ENCODE peak calls at places on chromosomes 16 and 17, in eight cellular contexts. T, M, F, I, K, N, Y and H are unnamed samples.

GRCh38 chr17:49901460-49902331 is 53.8 kb upstream of the TAC4 start:
- DNase-seq in T (peak; percentile 67), M (peak; percentile 12), F (peak; percentile 92), I (no peak), K (no peak), N (no peak), Y (no peak), H (no peak)

GRCh38 chr17:1724869-1725641 is 551 bp downstream of the WDR81 start:
- DNase-seq in T (no peak), M (no peak), F (peak; percentile 98), I (no peak), K (no peak), N (peak; percentile 81), Y (peak; percentile 51), H (no peak)

GRCh38 chr17:40895106-40895730 is 10.2 kb upstream of the KRT20 start:
- DNase-seq in T (no peak), M (no peak), F (peak; percentile 49), I (no peak), K (no peak), N (no peak), Y (no peak), H (no peak)

GRCh38 chr17:67718325-67718941 is 697 bp downstream of the NOL11 start:
- DNase-seq in T (no peak), M (peak; percentile 47), F (peak; percentile 77), I (no peak), K (peak; percentile 46), N (no peak), Y (no peak), H (no peak)

GRCh38 chr17:35314415-35315216 is 58.8 kb downstream of the SLFN11 start:
- DNase-seq in T (no peak), M (peak; percentile 10), F (no peak), I (no peak), K (no peak), N (no peak), Y (peak; percentile 14), H (no peak)

GRCh38 chr17:61594294-61594825 is 3.3 kb upstream of the NACA2 start:
- DNase-seq in T (no peak), M (peak; percentile 37), F (no peak), I (no peak), K (no peak), N (no peak), Y (no peak), H (no peak)

GRCh38 chr17:78432226-78432894 is 53.9 kb downstream of the PGS1 start:
- DNase-seq in T (no peak), M (no peak), F (no peak), I (no peak), K (no peak), N (no peak), Y (no peak), H (no peak)

GRCh38 chr17:78390241-78391050 is 12.0 kb downstream of the PGS1 start:
- DNase-seq in T (no peak), M (no peak), F (peak; percentile 90), I (no peak), K (no peak), N (no peak), Y (no peak), H (no peak)

GRCh38 chr17:69723741-69724140 is 309.2 kb downstream of the MAP2K6 start:
- DNase-seq in T (no peak), M (peak; percentile 49), F (peak; percentile 0), I (peak; percentile 25), K (no peak), N (no peak), Y (no peak), H (no peak)

GRCh38 chr17:48804936-48805411 is 12.1 kb downstream of the TTLL6 start:
- DNase-seq in T (peak; percentile 83), M (no peak), F (peak; percentile 92), I (peak; percentile 47), K (peak; percentile 83), N (peak; percentile 78), Y (peak; percentile 66), H (no peak)

GRCh38 chr17:77427471-77427991 is 286.8 kb downstream of the SEC14L1 start:
- DNase-seq in T (peak; percentile 38), M (peak; percentile 67), F (peak; percentile 95), I (no peak), K (no peak), N (peak; percentile 89), Y (peak; percentile 85), H (no peak)

GRCh38 chr16:59192551-59193199 is 458.6 kb upstream of the GOT2 start:
- DNase-seq in T (no peak), M (no peak), F (no peak), I (peak; percentile 46), K (peak; percentile 8), N (no peak), Y (no peak), H (no peak)

GRCh38 chr16:67661101-67661661 is 421 bp downstream of the PARD6A start:
- DNase-seq in T (peak; percentile 62), M (peak; percentile 52), F (peak; percentile 94), I (peak; percentile 61), K (no peak), N (peak; percentile 83), Y (no peak), H (no peak)

GRCh38 chr16:30115238-30115637 is 1.9 kb upstream of the GDPD3 start:
- DNase-seq in T (no peak), M (no peak), F (no peak), I (no peak), K (no peak), N (no peak), Y (no peak), H (no peak)

GRCh38 chr17:60159479-60159866 is 9.7 kb downstream of the CA4 start:
- DNase-seq in T (no peak), M (no peak), F (peak; percentile 60), I (no peak), K (no peak), N (no peak), Y (no peak), H (no peak)
- TF ChIP-seq CTCF in T (no peak), M (no peak), F (no peak), I (no peak), K (no peak), N (no peak), Y (no peak), H (no peak)

GRCh38 chr17:32016231-32016630 is 9.0 kb downstream of the LRRC37B start:
- DNase-seq in T (no peak), M (no peak), F (no peak), I (no peak), K (no peak), N (no peak), Y (no peak), H (no peak)
- TF ChIP-seq CTCF in T (no peak), M (no peak), F (no peak), I (no peak), K (no peak), N (no peak), Y (no peak), H (no peak)

GRCh38 chr16:47774661-47775060 is 313.5 kb downstream of the PHKB start:
- DNase-seq in T (no peak), M (peak; percentile 80), F (no peak), I (no peak), K (no peak), N (no peak), Y (no peak), H (no peak)
- TF ChIP-seq CTCF in T (no peak), M (peak; percentile 46), F (no peak), I (no peak), K (no peak), N (no peak), Y (no peak), H (peak; percentile 22)

GRCh38 chr16:86365513-86366040 is 144.8 kb upstream of the FOXF1 start:
- DNase-seq in T (no peak), M (no peak), F (no peak), I (no peak), K (no peak), N (no peak), Y (no peak), H (no peak)
- TF ChIP-seq CTCF in T (no peak), M (no peak), F (no peak), I (no peak), K (no peak), N (no peak), Y (no peak), H (no peak)

GRCh38 chr16:11948819-11949218 is 7.0 kb upstream of the NPIPB2 start:
- DNase-seq in T (no peak), M (no peak), F (no peak), I (no peak), K (no peak), N (no peak), Y (no peak), H (no peak)

GRCh38 chr16:11946433-11946832 is 4.6 kb upstream of the NPIPB2 start:
- DNase-seq in T (no peak), M (no peak), F (peak; percentile 85), I (no peak), K (no peak), N (no peak), Y (no peak), H (no peak)

GRCh38 chr16:11949527-11949926 is 7.7 kb upstream of the NPIPB2 start:
- DNase-seq in T (no peak), M (peak; percentile 44), F (peak; percentile 77), I (peak; percentile 21), K (peak; percentile 81), N (no peak), Y (no peak), H (no peak)
- TF ChIP-seq CTCF in T (no peak), M (peak; percentile 51), F (peak; percentile 52), I (peak; percentile 22), K (peak; percentile 81), N (peak; percentile 52), Y (no peak), H (peak; percentile 80)

DNA sequence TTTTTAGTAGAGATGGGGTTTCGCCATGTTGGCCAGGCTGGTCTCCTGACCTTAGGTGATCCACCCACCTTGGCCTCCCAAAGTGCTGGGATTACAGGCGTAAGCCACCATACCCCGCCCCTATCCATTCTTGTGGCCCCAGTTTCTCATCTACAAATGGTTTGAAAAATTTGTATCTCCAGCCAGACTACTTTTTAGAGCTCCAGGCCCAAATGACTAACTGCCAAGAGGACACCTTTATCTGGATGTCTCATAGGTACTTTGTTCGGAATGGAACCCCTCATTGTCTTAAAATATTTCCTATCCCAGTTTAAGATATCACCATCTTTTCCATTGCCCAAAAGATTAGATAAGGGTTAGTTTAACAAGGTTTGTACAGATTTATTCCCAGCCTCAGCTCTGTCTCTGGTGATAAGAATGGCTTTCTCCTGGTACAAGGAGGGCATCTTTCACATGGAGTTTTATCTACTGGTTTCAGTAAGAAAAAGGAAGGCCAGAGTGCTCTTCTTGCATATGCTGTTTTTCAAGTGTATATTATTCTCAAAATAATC is 4.9 kb upstream of the CDC27 start:
- DNase-seq in T (no peak), M (no peak), F (no peak), I (no peak), K (no peak), N (no peak), Y (no peak), H (no peak)
- TF ChIP-seq CTCF in T (no peak), M (no peak), F (no peak), I (no peak), K (no peak), N (no peak), Y (no peak), H (no peak)

DNA sequence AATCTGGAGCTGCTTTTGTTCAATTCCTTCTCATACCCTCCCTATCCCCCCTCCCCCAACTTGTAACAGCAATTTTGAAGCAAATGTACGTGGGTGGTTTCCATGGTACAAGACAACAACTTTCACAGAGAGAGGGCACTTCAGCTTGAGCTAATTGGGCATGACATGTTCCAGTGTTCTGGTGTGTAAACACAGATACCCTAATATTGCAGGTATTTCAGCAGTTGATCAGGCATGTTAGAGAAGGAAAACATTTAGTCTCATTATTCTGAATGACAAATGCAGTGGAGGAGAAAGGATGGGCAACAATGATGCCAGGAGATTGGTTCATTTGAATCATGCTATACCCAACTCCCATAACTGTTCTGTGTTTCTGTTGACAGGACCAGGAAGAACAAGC is 137.5 kb downstream of the TRIM37 start:
- DNase-seq in T (no peak), M (peak; percentile 12), F (no peak), I (no peak), K (no peak), N (no peak), Y (no peak), H (no peak)
- TF ChIP-seq CTCF in T (no peak), M (no peak), F (no peak), I (no peak), K (no peak), N (no peak), Y (no peak), H (no peak)